ENCODE peak calls at places on chromosomes 11 and 22, in five cellular contexts. A is naive thymus-derived CD4-positive, alpha-beta T cell; Y is EL; Q is right atrium auricular region; E is upper lobe of right lung. V is an unnamed sample.
A peak's percentile ranks its signal among the peaks of the same experiment; 100 is the strongest.

GRCh38 chr22:41557401-41558240 is 3.2 kb upstream of the CSDC2 start:
- DNase-seq in E (peak; percentile 84), A (no peak), Y (peak; percentile 80), Q (peak; percentile 80), V (peak; percentile 69)

GRCh38 chr11:129643031-129643721 is 172.5 kb upstream of the TMEM45B start:
- DNase-seq in Q (no peak), A (no peak), E (no peak), Y (peak; percentile 75), V (no peak)

GRCh38 chr11:73818838-73819237 is 31.2 kb downstream of the MRPL48 start:
- DNase-seq in E (no peak), A (no peak), Y (peak; percentile 26), Q (no peak), V (no peak)

GRCh38 chr11:46889689-46890475 is 28.5 kb downstream of the LRP4 start:
- DNase-seq in A (peak; percentile 79), E (no peak), Q (peak; percentile 79), Y (peak; percentile 71), V (peak; percentile 79)

GRCh38 chr11:69931994-69932910 is 113.0 kb upstream of the FGF3 start:
- DNase-seq in Q (no peak), Y (no peak), E (peak; percentile 40), A (no peak), V (no peak)

GRCh38 chr11:101096036-101096704 is 33.4 kb downstream of the PGR start:
- DNase-seq in Y (peak; percentile 1), E (no peak), A (no peak), Q (no peak), V (no peak)

GRCh38 chr22:19401483-19401882 is 30.1 kb downstream of the HIRA start:
- DNase-seq in Y (no peak), A (no peak), Q (no peak), E (no peak), V (no peak)

GRCh38 chr11:127485541-127485940 is 485.0 kb upstream of the KIRREL3 start:
- DNase-seq in A (no peak), Q (no peak), E (no peak), Y (no peak), V (no peak)

GRCh38 chr11:115965754-115966504 is 461.7 kb upstream of the CADM1 start:
- DNase-seq in A (no peak), E (peak; percentile 74), Y (no peak), Q (no peak), V (no peak)

GRCh38 chr11:13535819-13536218 is 40.0 kb upstream of the PTH start:
- DNase-seq in Q (no peak), A (no peak), E (no peak), Y (peak; percentile 17), V (no peak)

GRCh38 chr22:30104501-30105156 is 24.4 kb downstream of the HORMAD2 start:
- DNase-seq in E (no peak), A (peak; percentile 28), Y (peak; percentile 29), Q (no peak), V (no peak)

GRCh38 chr22:50695421-50696250 is 23.0 kb downstream of the SHANK3 start:
- DNase-seq in Y (no peak), A (no peak), Q (no peak), E (peak; percentile 58), V (no peak)

GRCh38 chr22:38477515-38477914 is 9.6 kb downstream of the KDELR3 start:
- DNase-seq in A (no peak), Q (peak; percentile 36), E (no peak), Y (no peak), V (no peak)

GRCh38 chr11:121250843-121251242 is 41.7 kb upstream of the SC5D start:
- DNase-seq in Y (no peak), Q (no peak), A (no peak), E (no peak), V (no peak)

GRCh38 chr11:2301631-2302272 is at the start of the genes C11orf21 and TSPAN32:
- DNase-seq in E (peak; percentile 81), Q (peak; percentile 59), A (peak; percentile 45), Y (peak; percentile 24), V (no peak)

V was measured in NCI-H1092.